ENCODE peak calls at places on chromosomes 4 and X, in five cellular contexts. L is fibroblast of pulmonary artery, D is H1, V is ovary, Q is heart left ventricle. R is an unnamed sample.

GRCh38 chrX:54994668-54995452 is 872 bp upstream of the PFKFB1 start:
- DNase-seq in Q (no peak), L (no peak), D (no peak), V (no peak), R (no peak)

GRCh38 chrX:89021964-89022363 is 274.9 kb downstream of the CPXCR1 start:
- DNase-seq in D (no peak), L (no peak), V (no peak), Q (no peak), R (no peak)

GRCh38 chr4:244471-244870 is 60.8 kb downstream of the ZNF732 start:
- DNase-seq in V (peak), Q (no peak), L (peak), D (peak), R (peak)

GRCh38 chr4:6391852-6392188 is 80.6 kb downstream of the PPP2R2C start:
- DNase-seq in Q (no peak), L (no peak), V (no peak), D (no peak), R (no peak)

GRCh38 chr4:164716901-164717300 is 37.0 kb upstream of the SMIM31 start:
- DNase-seq in L (no peak), D (no peak), V (no peak), Q (no peak), R (no peak)

GRCh38 chrX:139213241-139213709 is 317.3 kb upstream of the F9 start:
- DNase-seq in Q (no peak), D (no peak), V (no peak), L (peak), R (no peak)

GRCh38 chrX:41457618-41458192 is 10.6 kb downstream of the NYX start:
- DNase-seq in V (no peak), L (no peak), D (peak), Q (no peak), R (no peak)

GRCh38 chr4:147815741-147816140 is 83.9 kb downstream of the ARHGAP10 start:
- DNase-seq in V (no peak), L (no peak), D (no peak), Q (no peak), R (no peak)

GRCh38 chrX:129125515-129125914 is 397.8 kb downstream of the SMARCA1 start:
- DNase-seq in V (no peak), L (no peak), Q (no peak), D (no peak), R (no peak)

GRCh38 chrX:40205471-40205870 is 107.7 kb upstream of the BCOR start:
- DNase-seq in D (no peak), L (no peak), Q (no peak), V (no peak), R (no peak)

GRCh38 chr4:105147226-105148151 is 813 bp downstream of the TET2 start:
- DNase-seq in D (no peak), V (peak), Q (peak), L (peak), R (peak)

GRCh38 chr4:37722000-37722638 is 35.9 kb upstream of the RELL1 start:
- DNase-seq in D (no peak), V (no peak), Q (no peak), L (no peak), R (no peak)

GRCh38 chrX:12843668-12844279 is 23.1 kb upstream of the TLR7 start:
- DNase-seq in Q (no peak), L (no peak), V (no peak), D (no peak), R (no peak)

GRCh38 chrX:68983004-68983857 is 154.4 kb downstream of the EFNB1 start:
- DNase-seq in D (no peak), Q (no peak), L (no peak), V (no peak), R (no peak)

GRCh38 chr4:123301942-123302341 is 94.7 kb upstream of the SPRY1 start:
- DNase-seq in L (no peak), V (no peak), D (no peak), Q (no peak), R (no peak)

GRCh38 chr4:123305746-123306145 is 90.8 kb upstream of the SPRY1 start:
- DNase-seq in L (no peak), V (no peak), Q (no peak), D (no peak), R (no peak)

GRCh38 chr4:123300625-123301024 is 96.0 kb upstream of the SPRY1 start:
- DNase-seq in L (no peak), V (no peak), D (no peak), Q (no peak), R (no peak)

GRCh38 chr4:123300222-123300621 is 96.4 kb upstream of the SPRY1 start:
- DNase-seq in V (no peak), L (no peak), D (no peak), Q (no peak), R (no peak)

GRCh38 chr4:123304151-123305021 is 92.2 kb upstream of the SPRY1 start:
- DNase-seq in D (peak), L (no peak), Q (peak), V (no peak), R (peak)
- TF ChIP-seq CTCF in D (peak), L (no peak), Q (no peak), V (no peak), R (peak)

GRCh38 chr4:122104184-122104583 is 47.9 kb upstream of the BLTP1 start:
- DNase-seq in Q (no peak), D (no peak), L (no peak), V (no peak), R (no peak)

GRCh38 chr4:122107680-122108079 is 44.5 kb upstream of the BLTP1 start:
- DNase-seq in Q (no peak), V (no peak), L (no peak), D (no peak), R (no peak)
- H3K4me3 ChIP-seq in Q (no peak), V (no peak), L (no peak), D (no peak), R (no peak)

DNA sequence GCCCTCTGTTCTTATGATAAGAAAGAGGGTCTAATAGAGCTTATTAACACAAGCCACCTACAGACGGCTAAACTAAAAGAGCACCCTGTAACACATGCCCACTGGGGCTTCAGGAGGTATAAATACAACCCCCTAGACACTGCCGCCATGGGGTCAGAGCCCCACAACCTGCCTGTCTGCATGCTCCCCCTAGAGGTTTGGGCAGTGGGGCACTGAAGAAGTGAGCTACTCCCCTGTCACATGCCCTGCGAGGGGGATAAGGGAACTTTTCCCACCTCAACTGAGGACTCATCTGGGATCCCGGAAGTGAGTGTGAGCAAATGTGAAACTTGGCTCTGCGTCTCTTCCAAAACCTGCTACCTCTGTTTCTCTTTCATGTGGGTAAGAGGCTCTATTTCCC is 334.5 kb downstream of the ADAM29 start:
- DNase-seq in L (no peak), D (no peak), V (no peak), Q (no peak), R (no peak)
- TF ChIP-seq CTCF in L (no peak), D (peak), V (no peak), Q (no peak), R (no peak)

DNA sequence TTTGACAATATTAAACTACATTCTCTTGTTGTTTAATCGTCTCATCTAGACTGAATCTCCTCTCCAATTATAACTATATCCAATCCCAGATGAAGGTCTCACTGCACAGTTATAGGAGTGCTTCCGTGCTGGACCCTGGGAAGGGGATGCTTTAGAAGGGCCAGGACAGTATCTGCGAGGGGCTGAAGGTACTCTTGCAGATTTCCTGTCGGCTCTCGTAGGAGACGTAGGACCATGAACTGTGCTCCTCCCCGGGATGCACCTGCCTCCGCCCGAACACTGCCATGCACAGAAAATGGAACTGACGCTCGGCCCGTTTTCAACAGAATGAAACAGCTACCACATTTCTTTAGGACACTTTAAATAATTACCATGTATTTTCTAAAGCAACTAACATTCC is 39.4 kb downstream of the FAT1 start:
- DNase-seq in V (no peak), L (no peak), D (no peak), Q (no peak), R (no peak)
- H3K4me3 ChIP-seq in V (no peak), L (no peak), D (no peak), Q (no peak), R (no peak)

DNA sequence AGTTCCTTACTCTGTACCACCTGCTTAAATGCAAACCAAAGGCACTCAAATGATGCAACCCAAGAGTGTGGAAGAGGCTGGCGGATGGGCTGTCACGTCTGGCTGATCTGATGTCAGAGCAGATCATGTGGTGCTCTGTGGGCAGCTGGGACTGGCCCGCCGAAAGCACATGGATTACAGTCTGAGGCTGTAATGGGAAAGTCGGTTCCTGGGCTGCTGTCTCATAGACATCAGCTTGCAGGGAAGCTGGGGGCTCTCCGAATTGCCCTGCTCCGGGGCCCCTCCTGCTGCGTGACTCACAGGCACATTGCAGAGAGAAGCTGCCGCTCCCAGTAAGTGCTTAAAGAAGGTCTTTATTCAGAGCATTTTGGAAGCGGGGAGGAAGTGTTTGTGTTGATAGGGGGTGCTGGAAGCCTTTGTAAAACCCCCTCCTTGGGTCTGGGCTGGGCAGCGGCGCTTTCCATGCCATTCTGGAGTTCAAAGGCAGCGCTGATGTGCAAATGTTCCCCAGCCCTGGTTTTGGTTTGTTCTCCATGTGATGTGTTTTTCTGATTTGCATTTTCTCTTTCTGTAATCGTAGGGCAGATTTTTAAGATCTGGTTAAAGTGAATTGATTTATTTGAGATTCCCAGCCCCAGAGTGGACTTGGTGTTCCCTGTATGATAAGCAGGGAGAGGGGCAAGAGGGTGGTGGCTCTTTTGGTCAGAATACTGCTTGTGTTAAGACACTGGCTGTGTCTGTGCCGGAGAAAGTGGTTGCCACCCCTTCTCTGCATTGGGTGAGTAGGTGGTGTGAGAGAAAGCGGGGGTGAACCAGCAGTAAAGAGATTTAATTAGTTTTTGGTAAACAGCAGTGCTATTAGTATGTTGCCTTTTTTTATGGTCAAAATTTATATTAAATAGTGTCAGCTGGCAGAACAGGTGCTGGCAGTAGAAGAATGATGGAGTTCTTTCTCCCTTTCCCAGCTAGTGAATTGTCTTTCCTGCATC is 181.3 kb downstream of the LARP7 start:
- DNase-seq in Q (peak), D (peak), L (peak), V (peak), R (peak)
- TF ChIP-seq CTCF in Q (no peak), D (no peak), L (no peak), V (no peak), R (no peak)

DNA sequence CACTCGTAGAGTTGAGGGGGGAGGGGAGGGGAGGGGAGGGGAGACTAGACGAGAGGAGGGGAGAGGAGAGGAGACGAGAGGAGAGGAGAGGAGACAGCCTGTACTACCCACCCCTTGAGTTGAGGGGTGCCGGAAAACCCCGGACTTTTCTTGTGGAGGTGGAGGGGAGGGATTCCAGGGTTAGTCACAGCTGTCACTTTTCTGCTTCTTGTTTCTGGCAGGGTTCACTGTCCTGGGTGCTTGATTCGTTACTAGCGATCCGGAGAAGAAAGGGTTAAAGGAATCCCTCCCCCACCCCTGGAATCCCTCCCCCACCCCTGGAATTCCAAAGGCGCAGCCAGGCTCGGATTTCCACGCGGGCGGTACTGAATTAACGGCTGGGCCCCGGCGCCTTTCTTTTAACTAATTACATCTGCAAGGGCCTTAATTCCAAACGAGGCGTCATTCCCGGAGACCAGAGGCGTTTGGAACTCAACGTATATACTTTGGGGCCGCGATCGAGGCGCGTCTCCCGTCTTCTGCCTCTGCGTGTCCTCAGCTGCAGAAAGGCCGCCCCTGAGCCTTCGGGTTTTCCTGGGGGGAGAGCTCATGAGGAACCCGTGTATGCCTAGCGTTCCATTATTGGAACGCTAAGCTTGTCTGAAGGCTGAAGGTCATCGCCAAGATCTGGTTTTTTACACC is 20.1 kb upstream of the CSF2RA start:
- DNase-seq in V (no peak), D (peak), L (no peak), Q (no peak), R (no peak)
- H3K4me3 ChIP-seq in V (no peak), D (peak), L (no peak), Q (peak), R (no peak)

DNA sequence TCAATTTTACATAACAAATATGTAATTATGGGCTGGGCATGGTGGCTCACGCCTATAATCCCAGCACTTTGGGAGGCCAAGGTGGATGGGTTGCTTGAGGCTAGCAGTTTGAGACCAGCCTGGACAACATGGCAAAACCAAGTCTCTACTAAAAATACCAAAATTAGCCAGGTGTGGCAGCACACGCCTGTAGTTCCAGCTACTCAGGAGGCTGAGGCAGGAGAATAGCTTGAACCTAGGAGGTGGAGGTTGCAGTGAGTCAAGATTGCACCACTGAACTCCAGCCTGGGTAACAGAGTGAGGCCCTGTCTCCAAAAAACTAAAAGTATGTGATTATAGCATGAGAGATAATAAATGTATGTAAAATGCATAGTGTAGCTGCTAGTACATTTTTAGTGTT is 229.0 kb downstream of the PPARGC1A start:
- DNase-seq in D (no peak), V (no peak), L (no peak), Q (no peak), R (no peak)
- TF ChIP-seq CTCF in D (no peak), V (no peak), L (no peak), Q (no peak), R (no peak)

GRCh38 chr4:48904541-48905142 is 1.9 kb downstream of the OCIAD2 start:
- DNase-seq in L (peak), V (no peak), Q (no peak), D (no peak), R (peak)
- H3K4me3 ChIP-seq in L (no peak), V (no peak), Q (no peak), D (no peak), R (no peak)

GRCh38 chr4:14871676-14872430 is 130.4 kb upstream of the CPEB2 start:
- DNase-seq in V (no peak), L (no peak), D (peak), Q (no peak), R (no peak)
- TF ChIP-seq CTCF in V (no peak), L (peak), D (peak), Q (peak), R (peak)

GRCh38 chr4:183765121-183765990 is 106.3 kb downstream of the TRAPPC11 start:
- DNase-seq in D (no peak), L (no peak), V (peak), Q (peak), R (no peak)
- H3K4me3 ChIP-seq in D (no peak), L (no peak), V (no peak), Q (peak), R (no peak)

R was measured in choroid plexus epithelial cell.